ENCODE peak calls at places on chromosomes 2 and 18, in five cellular contexts. One of them, this sample, is unnamed.

GRCh38 chr2:62320657-62321357 is 124.9 kb downstream of the B3GNT2 start:
- DNase-seq in astrocyte of the spinal cord: no peak
- DNase-seq in kidney epithelial cell: no peak
- DNase-seq in lower leg skin: no peak
- DNase-seq in foreskin fibroblast: no peak
- DNase-seq in this sample: no peak

GRCh38 chr2:148622390-148622789 is 22.2 kb upstream of the EPC2 start:
- DNase-seq in astrocyte of the spinal cord: no peak
- DNase-seq in kidney epithelial cell: no peak
- DNase-seq in lower leg skin: no peak
- DNase-seq in foreskin fibroblast: no peak
- DNase-seq in this sample: no peak

GRCh38 chr2:205367536-205367935 is 314.8 kb upstream of the NRP2 start:
- DNase-seq in astrocyte of the spinal cord: no peak
- DNase-seq in kidney epithelial cell: no peak
- DNase-seq in lower leg skin: no peak
- DNase-seq in foreskin fibroblast: no peak
- DNase-seq in this sample: no peak

GRCh38 chr2:142980246-142981068 is 103.0 kb downstream of the KYNU start:
- DNase-seq in astrocyte of the spinal cord: peak; percentile 69
- DNase-seq in kidney epithelial cell: no peak
- DNase-seq in lower leg skin: no peak
- DNase-seq in foreskin fibroblast: no peak
- DNase-seq in this sample: peak; percentile 8

GRCh38 chr2:196336206-196336605 is 164.8 kb upstream of the STK17B start:
- DNase-seq in astrocyte of the spinal cord: peak; percentile 45
- DNase-seq in kidney epithelial cell: no peak
- DNase-seq in lower leg skin: no peak
- DNase-seq in foreskin fibroblast: no peak
- DNase-seq in this sample: no peak

GRCh38 chr2:230797515-230798495 is 66.9 kb upstream of the ITM2C start:
- DNase-seq in astrocyte of the spinal cord: no peak
- DNase-seq in kidney epithelial cell: no peak
- DNase-seq in lower leg skin: no peak
- DNase-seq in foreskin fibroblast: peak; percentile 61
- DNase-seq in this sample: no peak

GRCh38 chr18:58241877-58242276 is 197.9 kb downstream of the NEDD4L start:
- DNase-seq in astrocyte of the spinal cord: peak; percentile 86
- DNase-seq in kidney epithelial cell: no peak
- DNase-seq in lower leg skin: no peak
- DNase-seq in foreskin fibroblast: peak; percentile 68
- DNase-seq in this sample: no peak

GRCh38 chr2:96816127-96816835 is at the start of gene CNNM3:
- DNase-seq in astrocyte of the spinal cord: peak; percentile 93
- DNase-seq in kidney epithelial cell: peak; percentile 49
- DNase-seq in lower leg skin: peak; percentile 99
- DNase-seq in foreskin fibroblast: peak; percentile 93
- DNase-seq in this sample: peak; percentile 69

GRCh38 chr2:168568476-168569227 is 112.6 kb downstream of the CERS6 start:
- DNase-seq in astrocyte of the spinal cord: peak; percentile 42
- DNase-seq in kidney epithelial cell: no peak
- DNase-seq in lower leg skin: no peak
- DNase-seq in foreskin fibroblast: no peak
- DNase-seq in this sample: no peak

GRCh38 chr2:29902356-29902755 is 19.0 kb downstream of the ALK start:
- DNase-seq in astrocyte of the spinal cord: no peak
- DNase-seq in kidney epithelial cell: no peak
- DNase-seq in lower leg skin: no peak
- DNase-seq in foreskin fibroblast: no peak
- DNase-seq in this sample: no peak

GRCh38 chr2:32946314-32947075 is at the start of gene LTBP1:
- DNase-seq in astrocyte of the spinal cord: peak; percentile 77
- DNase-seq in kidney epithelial cell: no peak
- DNase-seq in lower leg skin: peak; percentile 89
- DNase-seq in foreskin fibroblast: peak; percentile 56
- DNase-seq in this sample: no peak

GRCh38 chr2:97713296-97714083 is at the start of gene ZAP70:
- DNase-seq in astrocyte of the spinal cord: no peak
- DNase-seq in kidney epithelial cell: no peak
- DNase-seq in lower leg skin: peak; percentile 78
- DNase-seq in foreskin fibroblast: no peak
- DNase-seq in this sample: no peak

GRCh38 chr2:193749485-193749884 is 1554.8 kb upstream of the TMEFF2 start:
- DNase-seq in astrocyte of the spinal cord: no peak
- DNase-seq in kidney epithelial cell: no peak
- DNase-seq in lower leg skin: no peak
- DNase-seq in foreskin fibroblast: no peak
- DNase-seq in this sample: no peak

GRCh38 chr18:39959839-39960238 is 1995.2 kb upstream of the PIK3C3 start:
- DNase-seq in astrocyte of the spinal cord: peak; percentile 40
- DNase-seq in kidney epithelial cell: no peak
- DNase-seq in lower leg skin: no peak
- DNase-seq in foreskin fibroblast: no peak
- DNase-seq in this sample: no peak

GRCh38 chr2:9830685-9831410 is 12.4 kb upstream of the TAF1B start:
- DNase-seq in astrocyte of the spinal cord: no peak
- DNase-seq in kidney epithelial cell: no peak
- DNase-seq in lower leg skin: no peak
- DNase-seq in foreskin fibroblast: no peak
- DNase-seq in this sample: no peak

DNA sequence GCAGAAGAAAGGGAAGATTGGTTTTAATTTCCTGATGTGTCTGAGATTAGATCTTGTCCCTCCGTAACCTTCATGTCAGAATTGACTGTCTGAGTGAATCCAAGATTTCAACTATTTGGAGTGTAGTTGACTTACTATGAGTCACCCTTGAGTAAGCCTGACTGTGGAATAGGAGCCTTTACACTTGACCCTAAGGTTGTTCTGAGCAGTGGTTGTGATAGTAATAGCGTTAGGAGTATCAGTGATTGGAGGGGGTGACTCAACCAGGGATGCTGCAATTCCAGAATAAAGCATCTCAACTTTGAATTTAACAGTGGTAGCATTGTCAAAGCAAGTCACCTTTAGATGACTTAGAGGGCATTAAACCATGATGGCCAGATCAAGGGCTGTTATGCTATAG is 979.5 kb upstream of the FAM98A start:
- DNase-seq in astrocyte of the spinal cord: no peak
- DNase-seq in kidney epithelial cell: peak; percentile 34
- DNase-seq in lower leg skin: no peak
- DNase-seq in foreskin fibroblast: no peak
- DNase-seq in this sample: no peak
- TF ChIP-seq CTCF in astrocyte of the spinal cord: no peak
- TF ChIP-seq CTCF in kidney epithelial cell: no peak
- TF ChIP-seq CTCF in lower leg skin: no peak
- TF ChIP-seq CTCF in foreskin fibroblast: no peak
- TF ChIP-seq CTCF in this sample: no peak

GRCh38 chr2:49901202-49901865 is 747.0 kb upstream of the FSHR start:
- DNase-seq in astrocyte of the spinal cord: no peak
- DNase-seq in kidney epithelial cell: no peak
- DNase-seq in lower leg skin: no peak
- DNase-seq in foreskin fibroblast: no peak
- DNase-seq in this sample: no peak

GRCh38 chr2:49903471-49903870 is 749.2 kb upstream of the FSHR start:
- DNase-seq in astrocyte of the spinal cord: no peak
- DNase-seq in kidney epithelial cell: no peak
- DNase-seq in lower leg skin: no peak
- DNase-seq in foreskin fibroblast: no peak
- DNase-seq in this sample: no peak
- H3K4me3 ChIP-seq in astrocyte of the spinal cord: no peak overlapping the region
- H3K4me3 ChIP-seq in kidney epithelial cell: no peak overlapping the region
- H3K4me3 ChIP-seq in lower leg skin: no peak overlapping the region
- H3K4me3 ChIP-seq in foreskin fibroblast: no peak overlapping the region
- H3K4me3 ChIP-seq in this sample: no peak overlapping the region

DNA sequence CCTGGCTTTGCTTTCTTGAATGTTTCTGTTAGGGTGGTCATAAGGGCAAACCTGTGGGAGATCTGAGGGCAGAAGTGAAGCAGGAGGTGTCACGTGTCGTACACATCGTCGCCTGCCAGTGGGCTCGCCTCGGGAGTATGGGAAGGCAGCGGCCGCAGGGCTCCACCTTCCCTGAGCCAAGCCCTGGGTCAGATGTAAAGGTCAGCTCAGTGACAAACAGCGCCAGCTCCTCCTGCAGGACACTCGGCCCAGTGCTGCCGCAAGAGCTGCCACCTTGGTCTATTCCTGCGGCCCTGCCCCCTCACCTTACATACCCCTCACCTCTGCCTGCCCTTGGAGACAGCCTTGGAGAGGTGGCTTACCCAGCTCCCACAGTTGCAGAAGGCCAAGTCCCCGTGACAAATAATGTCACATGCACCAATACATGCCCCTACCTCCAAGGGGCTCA is 64.2 kb downstream of the PSMG2 start:
- DNase-seq in astrocyte of the spinal cord: no peak
- DNase-seq in kidney epithelial cell: no peak
- DNase-seq in lower leg skin: no peak
- DNase-seq in foreskin fibroblast: no peak
- DNase-seq in this sample: no peak
- TF ChIP-seq CTCF in astrocyte of the spinal cord: peak; percentile 1
- TF ChIP-seq CTCF in kidney epithelial cell: peak; percentile 1
- TF ChIP-seq CTCF in lower leg skin: no peak
- TF ChIP-seq CTCF in foreskin fibroblast: no peak
- TF ChIP-seq CTCF in this sample: peak; percentile 31

DNA sequence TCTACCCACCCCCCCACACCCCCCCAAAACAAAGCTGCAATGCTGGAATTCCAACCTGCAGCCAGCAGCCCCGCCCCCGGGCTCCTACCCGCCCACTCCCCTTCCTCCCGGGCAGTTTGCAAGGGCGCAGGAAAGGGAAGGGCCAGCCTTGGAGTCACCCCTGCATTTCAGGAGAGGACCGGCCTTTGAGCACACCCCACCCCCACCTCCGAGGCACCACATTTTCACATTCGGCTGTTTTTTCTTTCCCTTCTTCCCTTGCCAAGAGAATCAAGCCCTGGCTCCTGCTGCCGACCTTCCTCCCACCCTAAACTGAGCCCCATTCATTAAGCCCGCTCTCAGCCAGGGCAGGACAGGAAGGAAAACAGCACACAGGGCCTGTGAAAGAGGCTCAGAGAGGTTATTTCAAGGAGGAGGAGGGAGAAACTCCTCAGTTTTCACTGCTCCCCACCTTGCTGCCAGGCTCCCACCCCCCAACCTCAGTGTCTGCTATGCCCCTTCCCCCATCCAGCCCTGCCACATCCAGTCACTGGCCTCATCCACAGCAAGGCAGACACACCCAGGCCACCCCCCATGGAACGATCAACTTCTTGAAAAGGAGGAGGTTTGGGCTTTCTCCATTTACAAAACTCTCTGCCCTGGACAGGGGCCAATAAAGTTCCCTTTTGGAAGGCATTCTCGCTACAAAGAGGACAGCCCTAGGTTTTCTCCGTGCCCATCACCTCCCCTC is 11.2 kb downstream of the SMAD7 start:
- DNase-seq in astrocyte of the spinal cord: peak; percentile 48
- DNase-seq in kidney epithelial cell: no peak
- DNase-seq in lower leg skin: no peak
- DNase-seq in foreskin fibroblast: no peak
- DNase-seq in this sample: no peak
- H3K4me3 ChIP-seq in astrocyte of the spinal cord: no peak overlapping the region
- H3K4me3 ChIP-seq in kidney epithelial cell: peak overlapping the region; percentile 19
- H3K4me3 ChIP-seq in lower leg skin: no peak overlapping the region
- H3K4me3 ChIP-seq in foreskin fibroblast: peak overlapping the region; percentile 30
- H3K4me3 ChIP-seq in this sample: peak overlapping the region; percentile 2

GRCh38 chr2:210663574-210663973 is 107.2 kb downstream of the CPS1 start:
- DNase-seq in astrocyte of the spinal cord: peak; percentile 35
- DNase-seq in kidney epithelial cell: no peak
- DNase-seq in lower leg skin: no peak
- DNase-seq in foreskin fibroblast: peak; percentile 8
- DNase-seq in this sample: peak; percentile 12
- TF ChIP-seq CTCF in astrocyte of the spinal cord: peak; percentile 1
- TF ChIP-seq CTCF in kidney epithelial cell: no peak
- TF ChIP-seq CTCF in lower leg skin: no peak
- TF ChIP-seq CTCF in foreskin fibroblast: no peak
- TF ChIP-seq CTCF in this sample: peak; percentile 53

GRCh38 chr2:39266139-39266805 is 22.5 kb upstream of the CDKL4 start:
- DNase-seq in astrocyte of the spinal cord: no peak
- DNase-seq in kidney epithelial cell: no peak
- DNase-seq in lower leg skin: no peak
- DNase-seq in foreskin fibroblast: no peak
- DNase-seq in this sample: no peak
- H3K4me3 ChIP-seq in astrocyte of the spinal cord: no peak overlapping the region
- H3K4me3 ChIP-seq in kidney epithelial cell: no peak overlapping the region
- H3K4me3 ChIP-seq in lower leg skin: no peak overlapping the region
- H3K4me3 ChIP-seq in foreskin fibroblast: no peak overlapping the region
- H3K4me3 ChIP-seq in this sample: no peak overlapping the region

GRCh38 chr2:40209728-40210127 is 242.2 kb downstream of the SLC8A1 start:
- DNase-seq in astrocyte of the spinal cord: no peak
- DNase-seq in kidney epithelial cell: no peak
- DNase-seq in lower leg skin: no peak
- DNase-seq in foreskin fibroblast: no peak
- DNase-seq in this sample: no peak

GRCh38 chr2:40210344-40210967 is 241.4 kb downstream of the SLC8A1 start:
- DNase-seq in astrocyte of the spinal cord: no peak
- DNase-seq in kidney epithelial cell: no peak
- DNase-seq in lower leg skin: no peak
- DNase-seq in foreskin fibroblast: no peak
- DNase-seq in this sample: no peak

GRCh38 chr2:40213616-40214015 is 238.3 kb downstream of the SLC8A1 start:
- DNase-seq in astrocyte of the spinal cord: no peak
- DNase-seq in kidney epithelial cell: no peak
- DNase-seq in lower leg skin: no peak
- DNase-seq in foreskin fibroblast: no peak
- DNase-seq in this sample: no peak

GRCh38 chr2:40210968-40211353 is 240.9 kb downstream of the SLC8A1 start:
- DNase-seq in astrocyte of the spinal cord: no peak
- DNase-seq in kidney epithelial cell: no peak
- DNase-seq in lower leg skin: no peak
- DNase-seq in foreskin fibroblast: no peak
- DNase-seq in this sample: no peak

DNA sequence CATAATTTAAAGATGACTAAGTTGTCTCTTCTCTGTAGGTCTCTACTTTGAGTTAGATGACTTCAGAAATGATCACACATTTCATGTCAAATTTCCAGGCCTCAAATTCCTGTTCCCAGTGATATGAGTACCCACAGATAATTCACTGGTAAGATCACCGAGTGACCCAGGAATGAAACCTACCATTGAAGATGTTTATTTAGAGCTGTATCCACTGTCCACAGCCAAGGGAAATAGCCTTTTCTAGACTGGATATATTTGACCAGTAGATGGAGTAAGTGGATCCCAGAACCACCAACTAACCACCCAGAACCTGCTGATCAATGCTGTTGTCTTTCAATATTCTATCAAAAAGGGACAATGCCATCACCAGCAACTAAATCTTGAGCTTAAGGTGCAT is 238.8 kb downstream of the SLC8A1 start:
- DNase-seq in astrocyte of the spinal cord: peak; percentile 56
- DNase-seq in kidney epithelial cell: no peak
- DNase-seq in lower leg skin: no peak
- DNase-seq in foreskin fibroblast: peak; percentile 53
- DNase-seq in this sample: no peak
- TF ChIP-seq CTCF in astrocyte of the spinal cord: peak; percentile 62
- TF ChIP-seq CTCF in kidney epithelial cell: peak; percentile 37
- TF ChIP-seq CTCF in lower leg skin: no peak
- TF ChIP-seq CTCF in foreskin fibroblast: peak; percentile 49
- TF ChIP-seq CTCF in this sample: peak; percentile 59